ENCODE peak calls at places on chromosomes 16 and 17, in four cellular contexts. One of them, this sample, is unnamed.
A peak's percentile ranks its signal among the peaks of the same experiment; 100 is the strongest.

GRCh38 chr16:73956592-73957495 is 339.8 kb upstream of the PSMD7 start:
- DNase-seq in A549: peak; percentile 37
- DNase-seq in upper lobe of right lung: no peak
- DNase-seq in bronchial epithelial cell: peak; percentile 43
- DNase-seq in this sample: peak; percentile 21

GRCh38 chr16:83953796-83954576 is 946 bp downstream of the OSGIN1 start:
- DNase-seq in upper lobe of right lung: no peak
- DNase-seq in A549: peak; percentile 78
- DNase-seq in bronchial epithelial cell: peak; percentile 64
- DNase-seq in this sample: peak; percentile 38

GRCh38 chr17:67833946-67834631 is 8.8 kb downstream of the BPTF start:
- DNase-seq in upper lobe of right lung: no peak
- DNase-seq in bronchial epithelial cell: no peak
- DNase-seq in A549: no peak
- DNase-seq in this sample: no peak

GRCh38 chr16:67661101-67661661 is 421 bp downstream of the PARD6A start:
- DNase-seq in A549: peak; percentile 46
- DNase-seq in upper lobe of right lung: no peak
- DNase-seq in bronchial epithelial cell: peak; percentile 52
- DNase-seq in this sample: peak; percentile 53

GRCh38 chr16:73172621-73173312 is 124.8 kb upstream of the ZFHX3 start:
- DNase-seq in upper lobe of right lung: peak; percentile 76
- DNase-seq in A549: peak; percentile 36
- DNase-seq in bronchial epithelial cell: peak; percentile 38
- DNase-seq in this sample: peak; percentile 82

GRCh38 chr16:8751481-8752311 is 45.7 kb downstream of the TMEM186 start:
- DNase-seq in upper lobe of right lung: no peak
- DNase-seq in A549: peak; percentile 55
- DNase-seq in bronchial epithelial cell: peak; percentile 81
- DNase-seq in this sample: no peak

GRCh38 chr16:8776193-8776592 is 21.2 kb downstream of the TMEM186 start:
- DNase-seq in upper lobe of right lung: no peak
- DNase-seq in A549: no peak
- DNase-seq in bronchial epithelial cell: peak; percentile 75
- DNase-seq in this sample: no peak

GRCh38 chr17:49739662-49740271 is 24.2 kb downstream of the FAM117A start:
- DNase-seq in A549: no peak
- DNase-seq in upper lobe of right lung: peak; percentile 85
- DNase-seq in bronchial epithelial cell: peak; percentile 49
- DNase-seq in this sample: no peak

GRCh38 chr17:588519-588918 is 126.1 kb downstream of the VPS53 start:
- DNase-seq in A549: no peak
- DNase-seq in bronchial epithelial cell: no peak
- DNase-seq in upper lobe of right lung: no peak
- DNase-seq in this sample: no peak

GRCh38 chr17:75244133-75244866 is 17.1 kb downstream of the GGA3 start:
- DNase-seq in A549: no peak
- DNase-seq in bronchial epithelial cell: no peak
- DNase-seq in upper lobe of right lung: no peak
- DNase-seq in this sample: no peak

GRCh38 chr16:57383276-57384247 is 11.3 kb downstream of the CX3CL1 start:
- DNase-seq in upper lobe of right lung: no peak
- DNase-seq in bronchial epithelial cell: no peak
- DNase-seq in A549: no peak
- DNase-seq in this sample: no peak

GRCh38 chr17:19706791-19707727 is 9.3 kb downstream of the SLC47A2 start:
- DNase-seq in A549: no peak
- DNase-seq in upper lobe of right lung: no peak
- DNase-seq in bronchial epithelial cell: peak; percentile 86
- DNase-seq in this sample: no peak

GRCh38 chr17:57995076-57995956 is 7.3 kb upstream of the VEZF1 start:
- DNase-seq in upper lobe of right lung: no peak
- DNase-seq in bronchial epithelial cell: peak; percentile 59
- DNase-seq in A549: peak; percentile 95
- DNase-seq in this sample: no peak

DNA sequence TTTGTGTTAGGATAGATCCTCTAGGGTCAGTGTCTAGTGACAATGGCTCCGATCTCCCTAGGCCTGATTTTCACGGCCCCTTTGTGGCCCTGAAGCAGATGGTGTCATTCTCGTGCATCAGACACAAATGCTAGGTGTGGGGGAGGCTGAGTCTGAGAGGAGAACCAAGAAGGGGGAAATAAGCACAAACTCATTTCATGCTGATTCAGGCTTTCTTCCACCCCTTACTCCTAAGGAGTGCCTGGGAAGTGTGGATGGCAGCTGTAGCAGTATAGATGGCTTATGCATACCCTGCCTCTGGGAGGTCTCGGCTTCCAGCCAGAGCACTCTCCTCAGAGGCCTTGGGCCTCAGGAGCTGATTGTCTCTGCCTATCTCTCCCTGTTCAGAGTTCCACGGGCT is 1.8 kb upstream of the WNK4 start:
- DNase-seq in upper lobe of right lung: no peak
- DNase-seq in bronchial epithelial cell: no peak
- DNase-seq in A549: no peak
- DNase-seq in this sample: no peak
- H3K4me3 ChIP-seq in upper lobe of right lung: no peak overlapping the region
- H3K4me3 ChIP-seq in bronchial epithelial cell: no peak overlapping the region
- H3K4me3 ChIP-seq in A549: no peak overlapping the region
- H3K4me3 ChIP-seq in this sample: no peak overlapping the region

DNA sequence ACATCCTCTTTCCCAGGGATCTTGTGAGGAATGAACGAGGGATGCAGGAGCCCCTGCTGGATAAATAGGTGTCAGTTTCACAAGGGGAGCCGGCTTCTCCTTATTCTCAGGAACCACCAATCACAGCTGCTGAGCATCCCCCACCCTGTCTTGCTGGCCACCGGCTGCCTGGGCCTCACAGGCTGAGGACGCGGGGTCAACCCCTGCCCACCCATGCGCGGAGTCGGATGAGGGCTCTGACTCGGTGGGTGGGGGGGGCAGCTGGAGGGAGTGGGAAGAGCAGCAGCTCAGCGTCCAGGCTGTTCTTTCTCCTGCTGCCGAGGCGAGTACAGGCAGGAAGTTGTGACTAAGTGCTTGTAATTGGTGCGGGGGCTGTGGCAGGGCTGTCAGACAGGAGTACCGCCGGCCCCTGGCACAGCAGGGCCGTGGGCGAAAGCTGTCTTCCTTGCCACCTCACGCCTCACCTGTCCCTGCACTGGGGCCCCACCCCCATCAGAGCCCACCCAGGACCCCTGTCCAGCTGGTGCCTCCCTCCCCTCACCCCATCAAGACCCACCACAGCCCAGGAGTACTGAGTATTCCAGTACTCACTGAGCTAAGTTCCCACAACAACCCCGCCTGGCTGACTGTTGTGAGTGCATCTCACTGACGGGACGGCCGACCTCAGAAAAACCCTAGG is 11.0 kb upstream of the DPEP1 start:
- DNase-seq in bronchial epithelial cell: peak; percentile 86
- DNase-seq in upper lobe of right lung: no peak
- DNase-seq in A549: peak; percentile 56
- DNase-seq in this sample: no peak
- H3K4me3 ChIP-seq in bronchial epithelial cell: no peak overlapping the region
- H3K4me3 ChIP-seq in upper lobe of right lung: no peak overlapping the region
- H3K4me3 ChIP-seq in A549: no peak overlapping the region
- H3K4me3 ChIP-seq in this sample: no peak overlapping the region

GRCh38 chr17:76792348-76792747 is 54.4 kb downstream of the MFSD11 start:
- DNase-seq in bronchial epithelial cell: no peak
- DNase-seq in upper lobe of right lung: no peak
- DNase-seq in A549: no peak
- DNase-seq in this sample: no peak

GRCh38 chr17:76784926-76785325 is 47.0 kb downstream of the MFSD11 start:
- DNase-seq in upper lobe of right lung: no peak
- DNase-seq in bronchial epithelial cell: no peak
- DNase-seq in A549: no peak
- DNase-seq in this sample: no peak

GRCh38 chr17:76791053-76791980 is 53.4 kb downstream of the MFSD11 start:
- DNase-seq in upper lobe of right lung: no peak
- DNase-seq in bronchial epithelial cell: peak; percentile 44
- DNase-seq in A549: peak; percentile 41
- DNase-seq in this sample: no peak

GRCh38 chr17:76793775-76794174 is 55.9 kb downstream of the MFSD11 start:
- DNase-seq in A549: peak; percentile 59
- DNase-seq in upper lobe of right lung: no peak
- DNase-seq in bronchial epithelial cell: peak; percentile 30
- DNase-seq in this sample: no peak

GRCh38 chr17:76789235-76789788 is 51.4 kb downstream of the MFSD11 start:
- DNase-seq in upper lobe of right lung: peak; percentile 72
- DNase-seq in bronchial epithelial cell: no peak
- DNase-seq in A549: no peak
- DNase-seq in this sample: no peak
- H3K4me3 ChIP-seq in upper lobe of right lung: no peak overlapping the region
- H3K4me3 ChIP-seq in bronchial epithelial cell: no peak overlapping the region
- H3K4me3 ChIP-seq in A549: no peak overlapping the region
- H3K4me3 ChIP-seq in this sample: no peak overlapping the region

GRCh38 chr16:86511317-86512161 is 1.2 kb downstream of the FOXF1 start:
- DNase-seq in bronchial epithelial cell: no peak
- DNase-seq in upper lobe of right lung: no peak
- DNase-seq in A549: no peak
- DNase-seq in this sample: no peak
- H3K4me3 ChIP-seq in bronchial epithelial cell: no peak overlapping the region
- H3K4me3 ChIP-seq in upper lobe of right lung: peak overlapping the region; percentile 62
- H3K4me3 ChIP-seq in A549: no peak overlapping the region
- H3K4me3 ChIP-seq in this sample: no peak overlapping the region

DNA sequence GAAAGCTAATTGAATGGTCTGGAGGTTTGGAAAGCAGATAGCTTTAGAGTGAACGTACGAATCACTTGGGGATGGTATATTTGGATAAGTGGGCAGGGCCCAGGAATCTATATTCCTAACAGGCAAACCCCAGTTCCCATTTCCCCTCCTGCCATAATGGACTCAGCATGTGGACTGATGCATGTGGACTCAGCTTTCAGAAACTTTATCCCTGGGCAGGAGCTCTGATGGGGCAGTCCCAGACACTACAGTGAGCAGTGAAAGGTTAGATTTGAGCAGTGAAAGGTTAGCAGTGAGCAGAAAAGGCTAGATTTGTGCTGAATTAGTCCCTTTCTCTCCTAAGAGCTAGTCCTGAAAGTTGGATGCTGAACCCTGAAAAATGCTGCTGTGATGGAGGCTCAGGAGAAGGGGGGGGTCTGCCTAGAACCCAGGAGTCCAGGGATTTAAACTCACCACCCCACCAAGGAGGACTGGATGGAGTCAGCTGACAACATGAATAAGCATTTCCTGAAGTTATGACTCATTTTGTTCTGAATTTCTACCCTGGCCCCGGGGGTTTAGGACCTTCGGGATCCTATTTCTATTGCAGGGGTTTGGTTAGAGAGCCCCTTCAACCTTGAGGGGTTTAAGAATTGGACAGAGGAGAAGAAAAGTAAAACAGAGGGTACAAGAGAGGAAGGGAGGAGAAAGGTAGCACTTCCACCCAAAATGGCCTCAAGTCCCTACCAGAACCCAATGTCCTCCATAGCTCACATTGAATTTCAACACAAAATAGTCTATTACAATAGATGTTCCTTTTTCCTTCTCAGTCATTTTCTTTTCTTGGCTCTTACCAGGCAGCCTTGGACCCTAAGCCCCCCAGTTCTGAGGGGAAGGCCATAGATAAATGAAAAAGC is 10.3 kb upstream of the FZD2 start:
- DNase-seq in A549: peak; percentile 58
- DNase-seq in upper lobe of right lung: no peak
- DNase-seq in bronchial epithelial cell: peak; percentile 73
- DNase-seq in this sample: no peak
- H3K4me3 ChIP-seq in A549: no peak overlapping the region
- H3K4me3 ChIP-seq in upper lobe of right lung: no peak overlapping the region
- H3K4me3 ChIP-seq in bronchial epithelial cell: no peak overlapping the region
- H3K4me3 ChIP-seq in this sample: no peak overlapping the region

GRCh38 chr17:45170280-45170975 is 8.8 kb downstream of the HEXIM2 start:
- DNase-seq in A549: no peak
- DNase-seq in upper lobe of right lung: no peak
- DNase-seq in bronchial epithelial cell: no peak
- DNase-seq in this sample: no peak

GRCh38 chr17:45171338-45172231 is 9.9 kb downstream of the HEXIM2 start:
- DNase-seq in upper lobe of right lung: peak; percentile 71
- DNase-seq in A549: peak; percentile 84
- DNase-seq in bronchial epithelial cell: peak; percentile 75
- DNase-seq in this sample: no peak

GRCh38 chr17:45170976-45171337 is 9.3 kb downstream of the HEXIM2 start:
- DNase-seq in upper lobe of right lung: peak; percentile 73
- DNase-seq in bronchial epithelial cell: peak; percentile 98
- DNase-seq in A549: peak; percentile 76
- DNase-seq in this sample: no peak

GRCh38 chr17:45172232-45172540 is 10.5 kb downstream of the HEXIM2 start:
- DNase-seq in upper lobe of right lung: no peak
- DNase-seq in A549: no peak
- DNase-seq in bronchial epithelial cell: no peak
- DNase-seq in this sample: no peak

DNA sequence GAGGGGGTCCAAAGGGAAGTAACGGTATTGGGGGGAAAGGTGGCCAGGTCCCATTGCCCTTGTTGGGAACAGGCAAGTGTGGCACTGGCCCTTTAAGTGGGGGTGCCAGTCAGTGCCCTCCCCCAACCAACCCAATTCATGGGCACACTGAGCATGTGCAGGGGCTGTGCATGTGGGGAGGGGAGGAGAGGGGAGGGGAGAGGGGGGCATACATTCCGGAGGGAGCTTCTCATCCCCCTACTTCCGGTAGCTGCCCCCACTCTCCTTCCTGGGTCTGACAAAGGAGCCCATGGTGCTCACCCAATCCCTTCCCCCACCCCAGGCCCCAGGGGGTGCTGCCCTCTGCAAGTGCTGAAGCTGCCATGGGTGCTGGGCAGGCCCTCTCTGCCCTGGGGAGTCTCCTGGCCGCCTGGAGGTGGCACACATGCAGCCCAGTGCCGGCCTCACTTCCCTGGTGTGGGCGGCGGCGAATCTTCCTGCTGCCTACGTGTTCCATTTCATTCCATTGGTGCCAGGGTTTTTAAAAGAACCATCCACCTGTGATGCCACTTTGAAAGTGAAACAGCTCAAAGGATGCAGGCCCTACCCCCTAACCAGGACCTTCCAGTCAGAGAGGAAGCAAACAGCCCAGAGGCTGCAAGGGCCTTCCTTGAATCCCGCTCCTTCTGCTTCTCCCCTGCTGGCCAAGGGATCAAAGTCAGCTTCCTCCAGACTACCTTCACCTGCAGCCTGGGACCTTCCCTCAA is 11.0 kb downstream of the HEXIM2 start:
- DNase-seq in bronchial epithelial cell: peak; percentile 83
- DNase-seq in A549: peak; percentile 90
- DNase-seq in upper lobe of right lung: peak; percentile 77
- DNase-seq in this sample: no peak
- H3K4me3 ChIP-seq in bronchial epithelial cell: peak overlapping the region; percentile 46
- H3K4me3 ChIP-seq in A549: peak overlapping the region; percentile 36
- H3K4me3 ChIP-seq in upper lobe of right lung: peak overlapping the region; percentile 39
- H3K4me3 ChIP-seq in this sample: no peak overlapping the region

This sample was measured in LNCaP clone FGC.